ENCODE peak calls at places on chromosomes 5 and 9, in seven cellular contexts. N is dorsolateral prefrontal cortex; U is brain microvascular endothelial cell; H is glutamatergic neuron; V is CD8-positive, alpha-beta memory T cell; J is activated CD4-positive, alpha-beta memory T cell treated with anti-CD3 and anti-CD28 coated beads for 36 hours; M is CD4-positive, CD25-positive, alpha-beta regulatory T cell. Q is an unnamed sample.

GRCh38 chr5:78964889-78965288 is 20.2 kb downstream of the ARSB start:
- DNase-seq in N (peak; percentile 19), U (peak; percentile 59), H (no peak), V (no peak), J (no peak), M (no peak), Q (no peak)

GRCh38 chr9:110971705-110972104 is 66.6 kb downstream of the LPAR1 start:
- DNase-seq in N (no peak), U (no peak), H (no peak), V (no peak), J (no peak), M (no peak), Q (no peak)

GRCh38 chr5:100900142-100900795 is 2.8 kb downstream of the ST8SIA4 start:
- DNase-seq in N (no peak), U (peak; percentile 43), H (peak; percentile 32), V (no peak), J (peak; percentile 75), M (no peak), Q (no peak)

GRCh38 chr5:33969572-33970452 is 14.7 kb downstream of the SLC45A2 start:
- DNase-seq in N (no peak), U (peak; percentile 49), H (no peak), V (peak; percentile 11), J (no peak), M (no peak), Q (no peak)

GRCh38 chr9:114524401-114524800 is 19.1 kb upstream of the WHRN start:
- DNase-seq in N (no peak), U (no peak), H (no peak), V (no peak), J (no peak), M (no peak), Q (no peak)

GRCh38 chr5:173010547-173011464 is 27.2 kb downstream of the ATP6V0E1 start:
- DNase-seq in N (peak; percentile 68), U (no peak), H (no peak), V (no peak), J (no peak), M (no peak), Q (no peak)

GRCh38 chr9:123544007-123544827 is 188.2 kb downstream of the CRB2 start:
- DNase-seq in N (peak; percentile 20), U (peak; percentile 10), H (no peak), V (no peak), J (peak; percentile 19), M (no peak), Q (peak; percentile 6)

GRCh38 chr9:120482424-120483186 is 97.4 kb downstream of the CDK5RAP2 start:
- DNase-seq in N (peak; percentile 48), U (no peak), H (no peak), V (no peak), J (no peak), M (no peak), Q (no peak)

GRCh38 chr9:77743381-77743780 is 95.3 kb upstream of the GNA14 start:
- DNase-seq in N (no peak), U (no peak), H (no peak), V (no peak), J (no peak), M (no peak), Q (no peak)

GRCh38 chr5:179805070-179805528 is 1.6 kb downstream of the MGAT4B start:
- DNase-seq in N (no peak), U (no peak), H (no peak), V (no peak), J (no peak), M (no peak), Q (no peak)

GRCh38 chr9:37284631-37285030 is 137.9 kb upstream of the GRHPR start:
- DNase-seq in N (no peak), U (no peak), H (no peak), V (no peak), J (no peak), M (no peak), Q (no peak)

GRCh38 chr9:87323933-87324332 is 173.7 kb upstream of the DAPK1 start:
- DNase-seq in N (no peak), U (no peak), H (no peak), V (no peak), J (no peak), M (no peak), Q (no peak)

GRCh38 chr9:95901506-95901905 is 26.0 kb downstream of the ERCC6L2 start:
- DNase-seq in N (no peak), U (no peak), H (no peak), V (no peak), J (no peak), M (no peak), Q (no peak)

GRCh38 chr9:120711841-120712538 is 2.3 kb downstream of the MEGF9 start:
- DNase-seq in N (no peak), U (no peak), H (no peak), V (no peak), J (peak; percentile 39), M (no peak), Q (no peak)

GRCh38 chr9:77848897-77849296 is 182.7 kb downstream of the GNAQ start:
- DNase-seq in N (no peak), U (peak; percentile 90), H (no peak), V (no peak), J (no peak), M (no peak), Q (no peak)

GRCh38 chr5:13932561-13932960 is 11.9 kb downstream of the DNAH5 start:
- DNase-seq in N (no peak), U (no peak), H (no peak), V (no peak), J (no peak), M (no peak), Q (no peak)

Q was measured in naive thymus-derived CD4-positive, alpha-beta T cell.